ENCODE peak calls at places on chromosomes 7 and 10, in four cellular contexts. N is head of caudate nucleus; F is activated naive CD8-positive, alpha-beta T cell treated with anti-CD3 and anti-CD28 coated beads, Interleukin-2, amount 10 ng/mL, durations not matched to agents 7 days and 5 days; K is HEK293T. S is an unnamed sample.
A peak's percentile ranks its signal among the peaks of the same experiment; 100 is the strongest.

GRCh38 chr10:30048768-30049507 is 10.4 kb downstream of the JCAD start:
- DNase-seq in K (no peak), F (no peak), N (no peak), S (no peak)

GRCh38 chr7:107811934-107812333 is 8.9 kb upstream of the SLC26A3 start:
- DNase-seq in N (no peak), F (no peak), K (no peak), S (no peak)

GRCh38 chr7:103936558-103936957 is 52.9 kb downstream of the RELN start:
- DNase-seq in F (no peak), N (no peak), K (no peak), S (no peak)

GRCh38 chr10:97685395-97685958 is 1.6 kb downstream of the AVPI1 start:
- DNase-seq in F (no peak), N (no peak), K (peak; percentile 71), S (peak; percentile 72)

GRCh38 chr7:70092314-70093303 is 494.3 kb downstream of the AUTS2 start:
- DNase-seq in K (peak; percentile 66), N (peak; percentile 19), F (no peak), S (no peak)

GRCh38 chr7:151715661-151716338 is 161.1 kb downstream of the PRKAG2 start:
- DNase-seq in K (no peak), N (no peak), F (no peak), S (no peak)

GRCh38 chr7:81478664-81479063 is 291.2 kb downstream of the HGF start:
- DNase-seq in N (no peak), K (no peak), F (no peak), S (no peak)

GRCh38 chr7:128710391-128710930 is 28.7 kb upstream of the CALU start:
- DNase-seq in N (no peak), K (no peak), F (no peak), S (no peak)

GRCh38 chr10:48945441-48946143 is 6.0 kb upstream of the LRRC18 start:
- DNase-seq in F (no peak), K (peak; percentile 53), N (no peak), S (no peak)

GRCh38 chr10:132158122-132158741 is 28.5 kb upstream of the DPYSL4 start:
- DNase-seq in N (no peak), K (peak; percentile 62), F (no peak), S (peak; percentile 54)

GRCh38 chr10:46305986-46306385 is 19.2 kb downstream of the ANTXRL start:
- DNase-seq in K (no peak), F (no peak), N (no peak), S (no peak)

GRCh38 chr7:150940446-150941102 is 37.5 kb downstream of the KCNH2 start:
- DNase-seq in F (no peak), K (no peak), N (no peak), S (no peak)

GRCh38 chr7:17236161-17236560 is 62.3 kb upstream of the AHR start:
- DNase-seq in K (no peak), F (no peak), N (no peak), S (no peak)

GRCh38 chr7:11689096-11689495 is 142.9 kb downstream of the THSD7A start:
- DNase-seq in K (no peak), F (no peak), N (no peak), S (no peak)

GRCh38 chr10:103995134-103995533 is 28.2 kb downstream of the SLK start:
- DNase-seq in N (no peak), F (no peak), K (no peak), S (no peak)

GRCh38 chr7:101659706-101660105 is 30.6 kb upstream of the MYL10 start:
- DNase-seq in N (no peak), F (no peak), K (no peak), S (peak; percentile 30)

GRCh38 chr10:96878071-96878470 is 46.0 kb downstream of the LCOR start:
- DNase-seq in F (no peak), N (no peak), K (no peak), S (no peak)

GRCh38 chr7:52825611-52826010 is 209.8 kb upstream of the POM121L12 start:
- DNase-seq in K (no peak), N (no peak), F (no peak), S (no peak)

GRCh38 chr7:109354000-109354399 is 784.3 kb downstream of the DNAJB9 start:
- DNase-seq in N (no peak), F (no peak), K (no peak), S (peak; percentile 5)

GRCh38 chr7:36180121-36180520 is 27.1 kb downstream of the EEPD1 start:
- DNase-seq in K (no peak), N (no peak), F (no peak), S (no peak)

GRCh38 chr10:123538401-123539320 is 127.5 kb upstream of the GPR26 start:
- DNase-seq in F (no peak), N (no peak), K (no peak), S (peak; percentile 56)

GRCh38 chr7:148669907-148670306 is 28.8 kb upstream of the CUL1 start:
- DNase-seq in N (no peak), K (no peak), F (no peak), S (no peak)

GRCh38 chr10:99975942-99976809 is 33.6 kb downstream of the DNMBP start:
- DNase-seq in K (no peak), F (no peak), N (no peak), S (no peak)

GRCh38 chr7:2838873-2839578 is 5.1 kb downstream of the GNA12 start:
- DNase-seq in F (no peak), N (no peak), K (no peak), S (no peak)

GRCh38 chr10:48470893-48471805 is 133.7 kb downstream of the ARHGAP22 start:
- DNase-seq in K (peak; percentile 36), N (no peak), F (peak; percentile 4), S (no peak)

GRCh38 chr7:22387583-22387982 is 30.6 kb upstream of the RAPGEF5 start:
- DNase-seq in K (no peak), N (peak; percentile 56), F (no peak), S (no peak)

GRCh38 chr7:108079291-108080057 is 50.7 kb downstream of the LAMB4 start:
- DNase-seq in N (no peak), F (no peak), K (no peak), S (no peak)

GRCh38 chr7:2520131-2520807 is 695 bp downstream of the LFNG start:
- DNase-seq in K (peak; percentile 26), F (peak; percentile 62), N (no peak), S (peak; percentile 47)

GRCh38 chr10:24374134-24374915 is 165.4 kb downstream of the KIAA1217 start:
- DNase-seq in F (no peak), N (no peak), K (no peak), S (no peak)